ENCODE peak calls at places on chromosomes 6 and 20, in four cellular contexts. S is GM12878, I is K562, D is HepG2. G is an unnamed sample.

GRCh38 chr20:2485662-2486061 is 15.1 kb upstream of the SNRPB start:
- DNase-seq in S (no peak), I (no peak), D (no peak), G (no peak)

GRCh38 chr20:378961-379336 is 1.6 kb upstream of the TRIB3 start:
- DNase-seq in S (no peak), I (no peak), D (no peak), G (no peak)

GRCh38 chr6:46267515-46267914 is 96.7 kb upstream of the ENPP5 start:
- DNase-seq in S (no peak), I (no peak), D (no peak), G (no peak)

GRCh38 chr6:150207931-150208570 is 65.2 kb downstream of the PPP1R14C start:
- DNase-seq in S (no peak), I (no peak), D (no peak), G (no peak)

GRCh38 chr6:88008411-88008810 is 39.2 kb upstream of the SPACA1 start:
- DNase-seq in S (no peak), I (no peak), D (no peak), G (no peak)

GRCh38 chr6:134805163-134805562 is 144.7 kb downstream of the ALDH8A1 start:
- DNase-seq in S (no peak), I (no peak), D (no peak), G (no peak)

GRCh38 chr6:30227763-30228487 is 14.7 kb upstream of the TRIM26 start:
- DNase-seq in S (peak), I (no peak), D (no peak), G (no peak)

GRCh38 chr6:155329460-155330132 is 15.3 kb upstream of the TFB1M start:
- DNase-seq in S (no peak), I (no peak), D (no peak), G (no peak)

GRCh38 chr6:78909391-78909790 is 42.0 kb downstream of the IRAK1BP1 start:
- DNase-seq in S (no peak), I (no peak), D (no peak), G (no peak)

GRCh38 chr6:44297063-44298038 is 15.8 kb downstream of the AARS2 start:
- DNase-seq in S (no peak), I (peak), D (no peak), G (no peak)

GRCh38 chr20:48823476-48823875 is 4.3 kb downstream of the PREX1 start:
- DNase-seq in S (no peak), I (no peak), D (no peak), G (no peak)

GRCh38 chr6:53320964-53321363 is 27.8 kb downstream of the ELOVL5 start:
- DNase-seq in S (no peak), I (no peak), D (peak), G (no peak)

GRCh38 chr6:137248702-137249101 is 29.5 kb upstream of the IFNGR1 start:
- DNase-seq in S (no peak), I (no peak), D (no peak), G (no peak)

GRCh38 chr6:35370124-35370741 is 27.9 kb downstream of the PPARD start:
- DNase-seq in S (no peak), I (no peak), D (peak), G (peak)

GRCh38 chr20:49938173-49939163 is 2.3 kb downstream of the RNF114 start:
- DNase-seq in S (no peak), I (no peak), D (no peak), G (no peak)

GRCh38 chr20:396619-397431 is 11.3 kb upstream of the RBCK1 start:
- DNase-seq in S (no peak), I (no peak), D (peak), G (no peak)

GRCh38 chr6:21873562-21873961 is 280.0 kb downstream of the SOX4 start:
- DNase-seq in S (no peak), I (no peak), D (no peak), G (no peak)

GRCh38 chr6:53347250-53347920 is 1.4 kb downstream of the ELOVL5 start:
- DNase-seq in S (no peak), I (no peak), D (no peak), G (no peak)

GRCh38 chr6:3719462-3720308 is 31.8 kb downstream of the PXDC1 start:
- DNase-seq in S (no peak), I (no peak), D (no peak), G (no peak)

GRCh38 chr6:47061631-47062300 is 19.6 kb upstream of the ADGRF1 start:
- DNase-seq in S (no peak), I (no peak), D (peak), G (no peak)

GRCh38 chr6:124955108-124955851 is 7.0 kb upstream of the RNF217 start:
- DNase-seq in S (no peak), I (peak), D (no peak), G (no peak)

GRCh38 chr6:73560853-73561407 is 40.1 kb upstream of the EEF1A1 start:
- DNase-seq in S (peak), I (no peak), D (no peak), G (no peak)

GRCh38 chr6:73556796-73557195 is 36.0 kb upstream of the EEF1A1 start:
- DNase-seq in S (no peak), I (no peak), D (no peak), G (no peak)

GRCh38 chr6:73564578-73565345 is 43.9 kb upstream of the EEF1A1 start:
- DNase-seq in S (no peak), I (peak), D (no peak), G (no peak)

GRCh38 chr6:73562557-73562956 is 41.7 kb upstream of the EEF1A1 start:
- DNase-seq in S (no peak), I (no peak), D (no peak), G (no peak)

DNA sequence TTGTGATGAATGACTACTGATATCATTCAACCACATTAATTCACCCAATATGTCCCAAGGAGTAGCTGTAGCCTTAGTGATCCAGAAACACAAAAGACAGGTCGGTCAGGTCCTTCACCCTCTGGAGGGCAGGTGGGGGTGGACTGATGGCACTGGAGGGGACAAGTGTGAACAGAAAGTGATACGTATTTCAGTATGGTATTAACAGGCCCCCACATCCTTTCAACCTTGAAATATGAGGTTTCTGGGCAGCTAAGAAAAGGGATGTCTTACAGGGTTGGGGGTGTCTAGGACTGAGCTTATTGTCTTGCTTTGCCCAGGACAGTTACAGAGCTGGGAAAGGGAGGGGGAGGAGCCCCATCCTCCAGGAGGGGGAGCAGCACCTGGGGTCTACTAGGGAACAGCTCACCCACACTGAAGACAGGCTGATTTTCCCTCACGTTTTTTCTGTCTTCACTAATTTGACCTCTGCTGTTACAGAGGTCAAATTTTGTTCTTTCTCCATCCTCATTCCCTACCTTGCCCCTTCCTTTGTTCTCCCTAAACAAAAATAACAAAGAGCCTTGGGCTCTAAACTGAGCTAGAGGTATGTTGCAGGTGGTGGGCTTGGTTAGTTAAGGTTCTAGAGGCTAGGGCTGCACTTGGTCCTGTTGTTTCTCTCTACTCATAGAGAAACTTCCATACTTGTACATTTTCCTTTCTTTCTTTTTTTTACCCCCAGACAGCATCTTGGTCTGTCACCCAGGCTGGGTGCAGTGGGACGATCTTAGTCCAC is 38.0 kb upstream of the EEF1A1 start:
- DNase-seq in S (no peak), I (no peak), D (no peak), G (no peak)
- TF ChIP-seq RAD21 in S (no peak), I (no peak), D (no peak), G (no peak)

GRCh38 chr20:8385247-8385646 is 253.2 kb downstream of the PLCB1 start:
- DNase-seq in S (no peak), I (no peak), D (no peak), G (no peak)
- H3K4me3 ChIP-seq in S (no peak), I (no peak), D (no peak), G (no peak)

DNA sequence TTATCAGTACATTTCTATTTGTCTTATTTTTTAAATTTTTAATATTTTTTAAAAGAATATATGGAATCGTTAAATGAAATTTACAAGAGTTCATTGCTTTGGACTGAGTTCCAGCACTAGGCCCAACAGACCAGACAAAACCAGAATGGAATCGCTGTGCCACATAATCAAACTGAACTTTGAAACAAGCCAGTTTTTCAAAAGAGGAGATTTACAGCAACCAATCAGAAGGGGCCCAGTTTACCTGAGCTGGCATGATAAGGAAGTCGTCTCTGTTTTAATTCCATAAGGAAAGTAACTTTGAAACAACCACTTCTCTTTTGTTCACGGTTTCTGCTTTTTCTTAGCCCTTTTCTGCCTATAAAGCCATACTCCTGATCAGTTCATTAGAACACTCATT is 293.6 kb upstream of the FLRT3 start:
- DNase-seq in S (no peak), I (no peak), D (no peak), G (no peak)
- TF ChIP-seq POLR2AphosphoS2 in S (no peak), I (no peak), D (no peak), G (no peak)

GRCh38 chr20:63443606-63444395 is 28.7 kb downstream of the KCNQ2 start:
- DNase-seq in S (no peak), I (no peak), D (no peak), G (no peak)

GRCh38 chr20:63441777-63442493 is 30.5 kb downstream of the KCNQ2 start:
- DNase-seq in S (peak), I (peak), D (peak), G (peak)

GRCh38 chr20:63439866-63440265 is 32.6 kb downstream of the KCNQ2 start:
- DNase-seq in S (no peak), I (no peak), D (no peak), G (no peak)

GRCh38 chr20:63440366-63440955 is 32.0 kb downstream of the KCNQ2 start:
- DNase-seq in S (no peak), I (no peak), D (no peak), G (no peak)

GRCh38 chr20:63441136-63441776 is 31.2 kb downstream of the KCNQ2 start:
- DNase-seq in S (peak), I (no peak), D (no peak), G (no peak)
- TF ChIP-seq RAD21 in S (peak), I (no peak), D (no peak), G (no peak)

G was measured in A549.